ENCODE peak calls at places on chromosomes 12 and 14, in seven cellular contexts. H is GM12864, W is GM12865, N is A549, T is adrenal gland, E is heart left ventricle, O is cardiac muscle cell. D is an unnamed sample.

GRCh38 chr12:114395755-114396152 is 10.2 kb downstream of the TBX5 start:
- DNase-seq in W (no peak), T (no peak), O (no peak), N (no peak), E (no peak), H (no peak), D (no peak)

GRCh38 chr14:52377940-52378339 is 63.8 kb downstream of the PTGER2 start:
- DNase-seq in H (no peak), O (no peak), E (no peak), W (peak; percentile 4), N (no peak), T (no peak), D (no peak)

GRCh38 chr14:29348504-29348903 is 579.1 kb downstream of the PRKD1 start:
- DNase-seq in H (no peak), O (no peak), N (no peak), W (no peak), T (no peak), E (no peak), D (peak; percentile 12)

GRCh38 chr14:100241279-100241678 is 2.3 kb downstream of the YY1 start:
- DNase-seq in O (no peak), T (no peak), H (no peak), N (no peak), W (no peak), E (no peak), D (peak; percentile 18)

GRCh38 chr12:84079621-84080020 is 833.0 kb downstream of the SLC6A15 start:
- DNase-seq in T (no peak), N (no peak), W (no peak), H (no peak), O (no peak), E (no peak), D (no peak)

GRCh38 chr12:625998-626397 is 37.2 kb downstream of the NINJ2 start:
- DNase-seq in E (no peak), N (no peak), O (no peak), W (no peak), H (no peak), T (no peak), D (no peak)

GRCh38 chr12:77938301-77938700 is 107.6 kb downstream of the NAV3 start:
- DNase-seq in O (no peak), E (no peak), N (no peak), W (no peak), T (no peak), H (no peak), D (no peak)

GRCh38 chr12:75635606-75636444 is 124.4 kb upstream of the KRR1 start:
- DNase-seq in T (peak; percentile 29), O (no peak), N (peak; percentile 80), H (no peak), W (peak; percentile 46), E (no peak), D (peak; percentile 80)

GRCh38 chr12:27525373-27525772 is 1.4 kb downstream of the PPFIBP1 start:
- DNase-seq in E (no peak), H (no peak), T (no peak), N (peak; percentile 42), W (no peak), O (no peak), D (peak; percentile 85)

GRCh38 chr12:124792961-124793441 is 70.7 kb downstream of the SCARB1 start:
- DNase-seq in H (no peak), N (no peak), T (no peak), W (no peak), O (no peak), E (no peak), D (no peak)

GRCh38 chr14:101960225-101960624 is 4.1 kb upstream of the DYNC1H1 start:
- DNase-seq in W (no peak), N (no peak), H (no peak), T (peak; percentile 41), E (no peak), O (peak; percentile 41), D (peak; percentile 32)
- TF ChIP-seq CTCF in W (peak; percentile 39), N (peak; percentile 54), H (peak; percentile 47), T (peak; percentile 20), E (peak; percentile 29), O (peak; percentile 42), D (peak; percentile 60)

GRCh38 chr12:46676797-46677520 is 148.8 kb downstream of the SLC38A4 start:
- DNase-seq in O (no peak), H (no peak), T (no peak), W (no peak), N (no peak), E (no peak), D (no peak)

GRCh38 chr12:46676396-46676795 is 149.4 kb downstream of the SLC38A4 start:
- DNase-seq in E (no peak), H (no peak), W (no peak), O (no peak), N (no peak), T (no peak), D (no peak)

GRCh38 chr12:46679754-46680153 is 146.0 kb downstream of the SLC38A4 start:
- DNase-seq in W (no peak), T (no peak), O (no peak), H (no peak), N (no peak), E (no peak), D (no peak)

GRCh38 chr12:46678441-46678840 is 147.4 kb downstream of the SLC38A4 start:
- DNase-seq in H (no peak), O (no peak), T (no peak), W (no peak), E (no peak), N (no peak), D (no peak)

DNA sequence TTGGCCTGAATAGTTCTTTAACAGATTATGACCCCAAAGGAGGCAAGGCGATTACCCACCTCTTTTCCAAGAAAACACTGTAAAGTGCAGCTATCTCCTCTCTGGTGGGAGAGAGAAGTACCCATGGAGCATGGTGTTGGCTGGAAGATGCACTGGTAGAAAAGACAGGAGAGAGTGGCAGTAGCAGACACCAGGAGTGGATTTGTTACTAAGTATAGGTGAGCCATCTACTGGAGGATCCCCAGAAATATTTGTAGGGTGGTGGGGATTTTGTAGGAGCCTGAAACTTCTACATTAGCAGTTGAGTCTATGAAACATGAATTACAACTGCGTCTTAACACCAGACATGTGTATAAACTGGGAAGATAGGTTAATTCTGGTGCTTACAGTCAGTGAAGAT is 148.0 kb downstream of the SLC38A4 start:
- DNase-seq in H (no peak), T (no peak), O (peak; percentile 35), N (peak; percentile 70), E (no peak), W (no peak), D (peak; percentile 70)
- TF ChIP-seq CTCF in H (no peak), T (no peak), O (peak; percentile 38), N (peak; percentile 76), E (no peak), W (no peak), D (peak; percentile 38)

DNA sequence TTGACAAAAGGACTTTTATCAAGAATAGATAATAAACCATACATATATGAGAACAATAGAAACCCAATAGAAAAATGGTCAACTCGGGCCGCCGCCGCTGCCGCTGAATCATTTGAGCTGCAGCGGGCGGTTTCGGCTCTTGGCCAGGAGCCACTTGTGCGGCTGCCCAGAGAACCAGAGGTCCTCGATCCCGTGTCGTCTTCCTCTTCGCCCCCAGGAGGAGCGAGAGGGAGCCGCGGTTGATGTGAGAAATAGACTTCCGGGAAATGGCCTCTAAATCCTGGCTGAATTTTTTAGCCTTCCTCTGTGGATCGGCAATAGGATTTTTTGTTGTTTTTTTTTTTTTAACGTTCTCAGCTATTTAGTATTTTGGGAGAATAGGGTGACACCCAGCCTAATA is 44.8 kb downstream of the CPSF6 start:
- DNase-seq in E (peak; percentile 74), N (peak; percentile 79), H (no peak), T (peak; percentile 84), O (peak; percentile 81), W (no peak), D (peak; percentile 67)
- TF ChIP-seq CTCF in E (no peak), N (no peak), H (no peak), T (no peak), O (peak; percentile 35), W (no peak), D (peak; percentile 25)

DNA sequence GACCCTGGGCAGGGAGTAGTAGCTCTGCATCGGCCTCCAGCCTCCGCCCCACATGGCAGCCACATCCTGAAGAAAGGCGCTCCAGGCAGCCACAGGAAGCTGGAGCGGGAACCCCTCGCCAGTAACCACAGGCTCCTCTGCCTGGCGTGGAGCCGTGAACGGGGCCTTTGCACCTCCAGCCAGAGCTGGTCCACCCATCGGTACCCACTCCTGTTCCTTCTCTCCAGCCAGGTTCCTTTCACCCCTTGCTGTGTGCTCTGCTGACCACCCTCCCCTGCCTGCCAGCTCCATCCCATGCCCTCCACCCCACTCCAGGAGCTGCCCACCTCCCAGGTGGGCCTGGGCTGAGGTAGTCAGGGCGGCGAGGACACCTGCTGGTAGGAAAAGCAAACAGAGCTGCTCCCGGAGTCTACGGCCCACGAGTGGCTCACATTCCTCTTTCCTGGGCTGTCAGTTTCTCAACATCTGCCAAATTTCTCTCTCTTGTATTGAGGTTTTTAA is 2.7 kb downstream of the TGFB3 start:
- DNase-seq in W (peak; percentile 27), N (peak; percentile 17), O (peak; percentile 63), E (no peak), H (no peak), T (no peak), D (peak; percentile 54)
- TF ChIP-seq CTCF in W (peak; percentile 50), N (peak; percentile 63), O (peak; percentile 76), E (peak; percentile 39), H (peak; percentile 64), T (no peak), D (peak; percentile 75)

GRCh38 chr12:86265329-86265695 is 9.1 kb upstream of the MGAT4C start:
- DNase-seq in N (no peak), W (no peak), O (no peak), H (no peak), T (no peak), E (no peak), D (no peak)
- TF ChIP-seq CTCF in N (no peak), W (no peak), O (no peak), H (no peak), T (no peak), E (no peak), D (no peak)

GRCh38 chr12:46360370-46360769 is 12.2 kb downstream of the SLC38A2 start:
- DNase-seq in H (no peak), N (no peak), W (no peak), O (no peak), E (no peak), T (no peak), D (no peak)

GRCh38 chr12:46360908-46361666 is 11.5 kb downstream of the SLC38A2 start:
- DNase-seq in H (no peak), E (no peak), T (no peak), W (peak; percentile 72), O (no peak), N (no peak), D (peak; percentile 42)

GRCh38 chr12:46359667-46360280 is 12.8 kb downstream of the SLC38A2 start:
- DNase-seq in H (no peak), T (no peak), N (no peak), E (no peak), O (no peak), W (no peak), D (peak; percentile 45)

GRCh38 chr12:46362895-46363581 is 9.5 kb downstream of the SLC38A2 start:
- DNase-seq in O (no peak), T (no peak), W (no peak), N (no peak), H (no peak), E (no peak), D (peak; percentile 61)

GRCh38 chr12:46361667-46362034 is 10.9 kb downstream of the SLC38A2 start:
- DNase-seq in T (no peak), W (no peak), N (no peak), H (no peak), E (no peak), O (no peak), D (no peak)
- TF ChIP-seq CTCF in T (no peak), W (no peak), N (no peak), H (no peak), E (no peak), O (no peak), D (no peak)

GRCh38 chr14:75794615-75795038 is 133.6 kb downstream of the TTLL5 start:
- DNase-seq in N (peak; percentile 9), H (no peak), W (no peak), E (no peak), O (peak; percentile 31), T (no peak), D (peak; percentile 90)
- TF ChIP-seq CTCF in N (peak; percentile 15), H (no peak), W (no peak), E (peak; percentile 29), O (peak; percentile 68), T (no peak), D (peak; percentile 70)